ENCODE peak calls at places on chromosome 18, in five cellular contexts. J is tibial artery, H is NB4, U is GM23338, Y is astrocyte of the cerebellum. V is an unnamed sample.
A peak's percentile ranks its signal among the peaks of the same experiment; 100 is the strongest.

GRCh38 chr18:55783921-55784320 is 195.9 kb upstream of the TCF4 start:
- DNase-seq in J (no peak), H (no peak), U (no peak), Y (no peak), V (no peak)

GRCh38 chr18:48879008-48879431 is 71.7 kb downstream of the SMAD7 start:
- DNase-seq in J (no peak), H (no peak), U (peak; percentile 64), Y (no peak), V (no peak)

GRCh38 chr18:22549260-22549937 is 131.7 kb upstream of the CTAGE1 start:
- DNase-seq in J (no peak), H (no peak), U (no peak), Y (no peak), V (no peak)

GRCh38 chr18:78950386-78950785 is 29.2 kb upstream of the SALL3 start:
- DNase-seq in J (no peak), H (no peak), U (no peak), Y (no peak), V (no peak)

GRCh38 chr18:66646622-66647021 is 42.7 kb upstream of the CDH19 start:
- DNase-seq in J (no peak), H (no peak), U (no peak), Y (no peak), V (no peak)

GRCh38 chr18:50819727-50820378 is at the start of gene MRO:
- DNase-seq in J (peak; percentile 85), H (peak; percentile 86), U (peak; percentile 87), Y (peak; percentile 41), V (peak; percentile 37)

GRCh38 chr18:10416020-10416419 is 38.4 kb upstream of the APCDD1 start:
- DNase-seq in J (no peak), H (no peak), U (no peak), Y (no peak), V (no peak)

GRCh38 chr18:23838801-23839366 is 149.6 kb downstream of the LAMA3 start:
- DNase-seq in J (no peak), H (no peak), U (no peak), Y (peak; percentile 31), V (no peak)

GRCh38 chr18:32018331-32019250 is at the start of gene RNF125:
- DNase-seq in J (peak; percentile 66), H (peak; percentile 96), U (peak; percentile 94), Y (peak; percentile 62), V (peak; percentile 62)

GRCh38 chr18:36402765-36403396 is 105.4 kb downstream of the FHOD3 start:
- DNase-seq in J (peak; percentile 61), H (no peak), U (peak; percentile 46), Y (peak; percentile 81), V (no peak)
- TF ChIP-seq CTCF in J (no peak), H (no peak), U (peak; percentile 34), Y (no peak), V (peak; percentile 14)

DNA sequence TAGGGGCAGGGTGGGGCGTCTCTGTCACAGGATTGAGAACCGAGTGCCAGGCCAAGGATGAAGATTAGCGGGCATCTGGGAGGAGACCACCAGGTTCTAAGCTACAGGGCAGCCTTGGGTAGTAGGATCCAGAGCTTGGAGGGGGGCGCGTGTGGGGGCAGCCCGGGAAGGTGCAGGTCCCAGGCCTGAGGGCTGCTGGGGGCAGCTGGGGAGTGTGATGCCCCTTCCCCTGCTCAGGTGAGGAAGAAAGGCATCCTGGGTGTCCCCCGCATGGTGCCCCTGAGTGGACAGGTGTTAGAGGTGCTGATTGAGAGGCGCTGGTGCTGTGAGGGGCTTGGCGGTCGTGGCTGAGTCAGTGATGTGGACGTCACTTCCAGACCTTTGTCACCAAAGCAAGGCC is 33.9 kb upstream of the MBP start:
- DNase-seq in J (no peak), H (no peak), U (no peak), Y (no peak), V (no peak)
- H3K4me3 ChIP-seq in J (no peak overlapping the region), H (no peak overlapping the region), U (no peak overlapping the region), Y (no peak overlapping the region), V (no peak overlapping the region)

DNA sequence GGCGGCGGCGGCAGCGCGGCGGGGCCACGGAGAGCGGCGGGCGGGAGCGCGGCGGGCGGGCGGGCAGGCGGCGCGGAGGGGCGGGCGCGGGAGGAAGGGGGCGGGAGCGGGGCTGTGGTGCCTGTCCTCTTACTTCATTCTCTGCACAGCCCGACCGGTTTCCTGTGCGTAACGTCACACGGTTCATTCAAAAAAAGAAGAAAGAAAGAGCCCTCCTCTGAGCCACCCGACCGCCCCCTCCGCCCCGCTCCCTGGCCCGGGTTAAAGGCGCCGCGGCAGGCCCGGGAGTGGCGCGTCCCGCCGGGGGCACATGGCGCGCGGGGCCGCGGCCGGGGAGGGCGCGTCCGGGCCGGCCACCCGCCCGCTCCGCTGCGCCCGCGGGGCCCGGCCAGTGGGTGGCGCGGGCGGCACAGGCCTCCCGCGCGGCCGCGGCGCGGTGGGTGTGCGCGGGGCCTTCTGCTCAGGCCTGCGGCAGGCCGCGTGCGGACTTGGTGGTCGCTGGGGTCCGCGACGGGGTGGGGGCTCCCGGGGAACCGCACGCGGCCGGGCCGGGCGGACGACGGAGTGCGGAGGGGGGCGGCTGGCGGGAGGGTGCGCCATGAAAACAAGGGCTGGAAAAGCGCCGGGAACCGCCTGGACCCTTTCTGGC is 596 bp upstream of the BCL2 start:
- DNase-seq in J (peak; percentile 88), H (peak; percentile 92), U (peak; percentile 87), Y (peak; percentile 65), V (no peak)
- TF ChIP-seq CTCF in J (peak; percentile 41), H (no peak), U (no peak), Y (no peak), V (no peak)

GRCh38 chr18:62324355-62324828 is 718 bp upstream of the TNFRSF11A start:
- DNase-seq in J (no peak), H (peak; percentile 68), U (peak; percentile 45), Y (no peak), V (no peak)

GRCh38 chr18:62325806-62326645 is 916 bp downstream of the TNFRSF11A start:
- DNase-seq in J (no peak), H (peak; percentile 35), U (peak; percentile 59), Y (no peak), V (no peak)

GRCh38 chr18:62324917-62325805 is at the start of gene TNFRSF11A:
- DNase-seq in J (no peak), H (peak; percentile 56), U (peak; percentile 81), Y (no peak), V (no peak)

GRCh38 chr18:62326646-62327348 is 1.7 kb downstream of the TNFRSF11A start:
- DNase-seq in J (no peak), H (no peak), U (no peak), Y (no peak), V (no peak)

DNA sequence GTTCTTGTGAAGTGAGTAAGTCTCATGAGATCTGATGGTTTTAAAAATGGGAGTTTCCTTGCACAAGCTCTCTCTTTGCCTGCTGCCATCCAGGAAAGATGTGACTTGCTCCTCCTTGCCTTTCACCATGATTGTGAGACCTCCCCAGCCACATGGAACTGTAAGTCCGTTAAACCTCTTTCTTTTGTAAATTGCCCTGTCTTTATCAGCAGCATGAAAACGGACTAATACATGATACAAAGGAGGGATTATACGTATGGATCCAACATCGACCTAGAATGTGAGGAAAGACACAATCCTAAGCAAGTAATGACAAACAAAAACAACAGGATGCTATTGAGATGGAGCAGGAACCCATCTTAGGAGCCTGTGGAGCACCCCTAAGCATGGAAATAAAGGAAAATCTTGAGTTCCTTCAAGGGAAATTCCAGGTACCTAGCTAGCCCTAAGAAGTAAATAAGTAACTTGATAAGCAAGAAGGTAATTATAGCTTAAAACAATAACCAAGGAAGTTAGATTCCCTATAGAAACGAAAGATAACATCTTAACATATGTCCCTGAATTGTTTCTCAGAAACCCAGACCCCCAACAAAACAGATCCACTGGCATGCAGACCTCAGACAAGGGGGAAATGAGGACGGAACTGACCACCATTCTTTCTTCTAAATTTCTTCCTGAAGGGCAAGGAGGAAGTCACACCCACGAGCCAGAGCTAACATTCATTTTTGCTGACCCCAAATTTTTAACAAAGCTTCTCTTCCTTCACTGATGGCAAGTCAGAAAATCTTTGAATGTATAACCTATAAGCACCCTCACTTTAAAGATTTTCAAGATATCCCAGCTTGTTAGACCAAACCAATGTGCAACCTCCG is 1.4 kb upstream of the TNFRSF11A start:
- DNase-seq in J (no peak), H (no peak), U (peak; percentile 49), Y (no peak), V (no peak)
- H3K4me3 ChIP-seq in J (no peak overlapping the region), H (peak overlapping the region; percentile 27), U (peak overlapping the region; percentile 62), Y (no peak overlapping the region), V (no peak overlapping the region)

DNA sequence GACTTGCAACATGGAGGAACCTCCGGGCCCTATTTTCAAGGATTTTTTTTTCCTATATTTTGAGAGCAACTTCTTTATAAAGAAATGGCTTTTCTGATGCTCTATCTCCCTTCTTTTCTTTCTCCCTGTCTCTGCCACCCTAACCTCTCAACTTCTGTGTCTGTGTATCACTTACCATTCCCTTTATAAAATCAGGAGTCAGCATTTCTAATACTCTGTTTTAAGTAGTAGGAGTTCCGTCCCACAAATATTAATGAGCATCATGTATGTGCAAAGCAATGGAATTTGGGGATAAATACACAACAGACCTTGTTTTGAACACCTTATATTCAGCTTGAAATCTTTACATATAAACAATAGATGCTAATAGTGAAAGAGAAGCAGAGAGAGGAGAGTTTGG is 268.0 kb downstream of the DCC start:
- DNase-seq in J (no peak), H (no peak), U (no peak), Y (no peak), V (no peak)
- TF ChIP-seq CTCF in J (no peak), H (no peak), U (no peak), Y (no peak), V (no peak)

DNA sequence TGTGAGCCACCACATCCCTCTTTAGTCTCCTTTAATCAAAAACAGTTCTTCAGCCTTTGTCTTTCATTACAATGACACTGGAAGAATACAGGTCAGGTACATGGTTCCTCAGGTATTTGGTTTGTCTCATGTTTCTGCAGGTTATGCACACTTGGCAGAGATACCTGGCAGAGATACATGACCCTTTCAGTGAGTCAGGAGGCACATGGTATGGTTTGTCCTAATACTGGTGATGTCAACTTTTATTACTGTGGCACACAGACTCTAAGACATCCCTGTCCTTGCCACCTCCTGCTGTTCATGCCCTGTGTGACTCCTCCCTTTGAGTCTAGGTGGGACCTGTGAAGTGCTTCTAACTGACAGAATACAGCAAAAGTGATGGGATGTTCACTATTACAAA is 58.4 kb downstream of the SPIRE1 start:
- DNase-seq in J (no peak), H (no peak), U (no peak), Y (no peak), V (no peak)
- H3K4me3 ChIP-seq in J (no peak overlapping the region), H (no peak overlapping the region), U (no peak overlapping the region), Y (no peak overlapping the region), V (no peak overlapping the region)

GRCh38 chr18:39966275-39966674 is 1988.8 kb upstream of the PIK3C3 start:
- DNase-seq in J (no peak), H (no peak), U (peak; percentile 77), Y (no peak), V (no peak)
- TF ChIP-seq CTCF in J (no peak), H (peak; percentile 18), U (peak; percentile 65), Y (peak; percentile 28), V (peak; percentile 12)